ENCODE peak calls at places on chromosomes 2 and 18, in four cellular contexts. K, B, M and J are unnamed samples.

GRCh38 chr2:147365577-147365976 is 479.3 kb upstream of the ACVR2A start:
- DNase-seq in B (no peak), K (no peak), M (no peak), J (no peak)

GRCh38 chr2:170926743-170927297 is 2.2 kb upstream of the GORASP2 start:
- DNase-seq in K (no peak), M (no peak), B (no peak), J (no peak)

GRCh38 chr2:224927671-224928173 is 114.5 kb downstream of the DOCK10 start:
- DNase-seq in M (no peak), K (no peak), B (peak), J (no peak)

GRCh38 chr18:62937065-62937464 is 221.7 kb downstream of the PHLPP1 start:
- DNase-seq in B (no peak), M (no peak), K (no peak), J (no peak)

GRCh38 chr2:207330912-207331311 is 165.2 kb upstream of the KLF7 start:
- DNase-seq in M (no peak), B (peak), K (no peak), J (peak)

GRCh38 chr18:10062292-10062940 is 148.6 kb downstream of the VAPA start:
- DNase-seq in K (no peak), B (no peak), M (no peak), J (no peak)

GRCh38 chr2:239216614-239217273 is 184.1 kb downstream of the HDAC4 start:
- DNase-seq in M (no peak), B (peak), K (no peak), J (peak)

GRCh38 chr2:233084488-233084887 is 24.3 kb downstream of the INPP5D start:
- DNase-seq in B (peak), K (peak), M (no peak), J (no peak)

GRCh38 chr2:161161074-161161577 is 898 bp downstream of the TANK start:
- DNase-seq in K (peak), M (no peak), B (no peak), J (peak)

GRCh38 chr2:12074126-12074883 is 327.9 kb downstream of the LPIN1 start:
- DNase-seq in M (no peak), B (no peak), K (no peak), J (no peak)

GRCh38 chr2:27191107-27191829 is 20.6 kb upstream of the ATRAID start:
- DNase-seq in M (peak), K (peak), B (peak), J (peak)

GRCh38 chr2:201964631-201965206 is 68.9 kb upstream of the FZD7 start:
- DNase-seq in K (no peak), B (no peak), M (no peak), J (no peak)

GRCh38 chr2:207230261-207231105 is 64.7 kb upstream of the KLF7 start:
- DNase-seq in B (peak), K (peak), M (no peak), J (no peak)

GRCh38 chr2:128302011-128302743 is 16.5 kb downstream of the HS6ST1 start:
- DNase-seq in M (no peak), B (peak), K (no peak), J (no peak)

GRCh38 chr2:207775471-207775870 is 5.8 kb upstream of the FZD5 start:
- DNase-seq in M (no peak), B (no peak), K (no peak), J (no peak)

GRCh38 chr18:22504665-22505064 is 87.0 kb upstream of the CTAGE1 start:
- DNase-seq in K (no peak), B (no peak), M (no peak), J (no peak)

GRCh38 chr2:38991899-38992298 is 102.2 kb downstream of the ARHGEF33 start:
- DNase-seq in B (no peak), M (no peak), K (no peak), J (no peak)

GRCh38 chr2:8682719-8683667 is 1.1 kb downstream of the ID2 start:
- DNase-seq in B (peak), K (peak), M (no peak), J (no peak)

GRCh38 chr18:12008181-12008767 is 27.0 kb downstream of the IMPA2 start:
- DNase-seq in B (no peak), K (no peak), M (no peak), J (no peak)

GRCh38 chr18:21826196-21826595 is 85.6 kb downstream of the MIB1 start:
- DNase-seq in B (no peak), K (no peak), M (no peak), J (no peak)

GRCh38 chr2:47271054-47272000 is 116.2 kb upstream of the STPG4 start:
- DNase-seq in M (no peak), B (no peak), K (peak), J (no peak)

GRCh38 chr2:238231251-238231793 is 8.5 kb downstream of the HES6 start:
- DNase-seq in B (peak), M (peak), K (no peak), J (peak)

GRCh38 chr2:236289766-236290462 is 25.7 kb upstream of the ASB18 start:
- DNase-seq in M (no peak), K (no peak), B (no peak), J (no peak)

GRCh38 chr2:155727097-155727906 is 605.2 kb downstream of the NR4A2 start:
- DNase-seq in M (no peak), B (no peak), K (no peak), J (no peak)

GRCh38 chr18:9019135-9019534 is 83.4 kb upstream of the NDUFV2 start:
- DNase-seq in K (no peak), B (no peak), M (no peak), J (no peak)

GRCh38 chr2:109372614-109373013 is 241.2 kb downstream of the SEPTIN10 start:
- DNase-seq in B (no peak), M (no peak), K (no peak), J (no peak)

GRCh38 chr2:121335294-121336290 is 50.6 kb upstream of the TFCP2L1 start:
- DNase-seq in B (no peak), M (no peak), K (peak), J (no peak)

GRCh38 chr2:195658541-195658890 is 1.5 kb downstream of the SLC39A10 start:
- DNase-seq in B (no peak), M (no peak), K (no peak), J (no peak)

GRCh38 chr2:61210332-61210981 is 48.5 kb downstream of the C2orf74 start:
- DNase-seq in M (no peak), B (no peak), K (no peak), J (no peak)

GRCh38 chr2:196415384-196415783 is 224.1 kb upstream of the CCDC150 start:
- DNase-seq in K (peak), M (no peak), B (no peak), J (peak)

GRCh38 chr2:119195001-119195400 is 28.6 kb upstream of the STEAP3 start:
- DNase-seq in K (no peak), M (no peak), B (no peak), J (no peak)

GRCh38 chr2:220847006-220847405 is 725.1 kb downstream of the EPHA4 start:
- DNase-seq in K (no peak), B (no peak), M (no peak), J (no peak)

GRCh38 chr2:132374961-132375360 is 41.6 kb upstream of the GPR39 start:
- DNase-seq in K (no peak), B (no peak), M (no peak), J (no peak)

DNA sequence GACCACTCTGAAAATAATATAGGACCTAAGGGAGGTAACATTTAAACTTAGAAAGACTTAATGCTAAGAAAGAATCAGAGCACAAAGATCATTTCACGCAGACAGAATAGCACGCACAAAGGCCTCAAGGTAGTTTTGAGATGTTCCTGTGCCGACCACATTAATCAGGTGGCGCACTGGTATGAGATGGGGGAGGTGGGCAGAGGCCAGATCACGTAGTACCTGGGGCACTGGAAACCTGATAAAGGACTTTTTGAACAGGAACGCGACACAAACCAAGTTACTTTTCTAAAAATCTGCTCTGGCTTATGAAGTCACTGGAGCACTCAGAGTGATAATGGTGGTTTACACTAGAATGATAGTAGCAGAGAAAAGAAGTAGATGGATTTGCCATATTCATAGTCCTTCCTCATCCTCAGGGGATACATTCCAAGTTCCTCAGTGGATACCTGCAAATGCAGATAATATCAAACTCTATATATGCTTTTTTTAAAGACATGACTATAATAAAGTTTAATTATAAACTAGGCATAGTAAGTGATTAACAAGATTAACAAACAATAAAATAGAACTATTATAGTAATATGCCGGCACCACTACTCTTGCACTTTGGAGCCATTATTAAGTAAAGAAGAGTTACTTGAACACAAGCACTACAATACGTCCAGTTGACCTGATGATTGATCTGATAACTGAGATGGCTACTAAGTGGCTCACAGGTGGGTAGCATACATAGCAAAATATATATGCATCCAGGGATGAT is 42.6 kb upstream of the CDCA7 start:
- DNase-seq in B (no peak), M (no peak), K (no peak), J (no peak)
- TF ChIP-seq CTCF in B (no peak), M (no peak), K (peak), J (no peak)

GRCh38 chr2:165455940-165456479 is 13.5 kb upstream of the CSRNP3 start:
- DNase-seq in B (no peak), M (no peak), K (no peak), J (no peak)

GRCh38 chr2:165453672-165454071 is 15.8 kb upstream of the CSRNP3 start:
- DNase-seq in K (no peak), M (no peak), B (no peak), J (no peak)

GRCh38 chr2:165452327-165452726 is 17.2 kb upstream of the CSRNP3 start:
- DNase-seq in B (no peak), K (no peak), M (no peak), J (no peak)

GRCh38 chr2:165454905-165455304 is 14.6 kb upstream of the CSRNP3 start:
- DNase-seq in K (no peak), M (no peak), B (no peak), J (no peak)

GRCh38 chr2:165450141-165450540 is 19.4 kb upstream of the CSRNP3 start:
- DNase-seq in B (no peak), K (peak), M (no peak), J (no peak)
- TF ChIP-seq CTCF in B (no peak), K (no peak), M (no peak), J (no peak)

GRCh38 chr2:227479865-227480475 is 8.0 kb downstream of the AGFG1 start:
- DNase-seq in B (no peak), M (no peak), K (peak), J (no peak)
- TF ChIP-seq CTCF in B (peak), M (no peak), K (peak), J (peak)

GRCh38 chr2:231613655-231614558 is 21.2 kb downstream of the TEX44 start:
- DNase-seq in K (peak), M (peak), B (peak), J (peak)

GRCh38 chr2:231617059-231617926 is 24.6 kb downstream of the TEX44 start:
- DNase-seq in M (no peak), B (no peak), K (no peak), J (no peak)

GRCh38 chr2:231613054-231613654 is 20.5 kb downstream of the TEX44 start:
- DNase-seq in B (peak), M (no peak), K (peak), J (no peak)

GRCh38 chr2:231614559-231615057 is 21.9 kb downstream of the TEX44 start:
- DNase-seq in B (no peak), K (peak), M (no peak), J (peak)

DNA sequence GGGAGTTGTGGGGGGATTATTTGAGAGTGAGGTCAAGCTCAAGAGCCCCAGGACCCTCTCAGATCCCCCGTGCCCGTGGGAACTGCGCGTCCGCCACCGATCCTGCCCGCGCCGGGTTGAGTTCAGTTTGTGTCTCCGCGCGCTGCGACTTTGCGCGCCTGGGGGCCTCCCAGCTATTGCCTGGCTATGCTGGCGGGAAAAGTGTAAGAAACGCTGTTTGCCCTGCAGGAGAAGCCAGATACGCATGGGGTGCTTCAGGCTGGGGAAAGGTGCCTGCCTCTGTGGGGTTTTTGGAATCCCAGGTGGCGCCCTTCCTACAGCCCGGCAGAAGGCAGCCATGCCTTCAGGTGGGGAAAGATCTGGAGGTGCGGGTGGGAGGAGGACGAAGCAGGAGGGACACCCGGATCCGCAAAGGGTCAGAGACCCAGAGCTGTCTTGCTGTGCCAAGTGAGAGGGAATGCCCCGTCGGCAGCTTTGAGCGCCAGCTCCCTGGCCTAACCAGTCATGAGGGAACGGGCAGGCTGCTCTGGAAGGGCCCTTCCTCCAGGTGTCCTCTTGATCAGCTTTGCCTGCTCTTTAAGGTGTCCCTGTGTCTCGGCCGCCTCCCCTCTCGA is 22.5 kb downstream of the TEX44 start:
- DNase-seq in B (no peak), K (peak), M (peak), J (no peak)
- TF ChIP-seq CTCF in B (no peak), K (peak), M (no peak), J (no peak)